ENCODE peak calls at places on chromosomes 11 and 22, in six cellular contexts. M, Y, Q, O, S and H are unnamed samples.

GRCh38 chr11:44726278-44727113 is at the start of gene TSPAN18:
- DNase-seq in Y (no peak), O (no peak), M (peak), Q (no peak), S (peak), H (no peak)

GRCh38 chr11:67647471-67647870 is 3.1 kb downstream of the ACY3 start:
- DNase-seq in S (no peak), Q (no peak), M (no peak), Y (no peak), O (no peak), H (no peak)

GRCh38 chr11:11316651-11317050 is 36.4 kb downstream of the CSNK2A3 start:
- DNase-seq in S (no peak), M (no peak), O (no peak), Q (no peak), Y (no peak), H (no peak)

GRCh38 chr11:93740031-93740801 is 1.1 kb downstream of the TAF1D start:
- DNase-seq in Y (peak), M (peak), S (no peak), Q (peak), O (peak), H (peak)

GRCh38 chr11:69524291-69524882 is 42.9 kb downstream of the LINC01488 start:
- DNase-seq in S (no peak), O (peak), M (peak), Y (no peak), Q (no peak), H (peak)

GRCh38 chr11:113935858-113936257 is 31.3 kb downstream of the HTR3B start:
- DNase-seq in O (no peak), M (no peak), Y (no peak), S (no peak), Q (no peak), H (no peak)

GRCh38 chr11:26696330-26696729 is 25.5 kb downstream of the SLC5A12 start:
- DNase-seq in Y (no peak), Q (no peak), O (no peak), M (no peak), S (no peak), H (no peak)

GRCh38 chr11:76173663-76174062 is 32.6 kb downstream of the WNT11 start:
- DNase-seq in M (no peak), S (no peak), O (no peak), Q (no peak), Y (no peak), H (no peak)

GRCh38 chr11:75954039-75954438 is 139.0 kb downstream of the UVRAG start:
- DNase-seq in Q (no peak), Y (no peak), O (no peak), S (no peak), M (peak), H (no peak)

GRCh38 chr22:22721681-22722309 is 77.4 kb downstream of the GGTLC2 start:
- DNase-seq in S (no peak), Y (no peak), O (peak), M (peak), Q (peak), H (no peak)

GRCh38 chr11:45926536-45927331 is 4.3 kb downstream of the LARGE2 start:
- DNase-seq in O (no peak), S (no peak), M (no peak), Q (no peak), Y (no peak), H (no peak)

GRCh38 chr11:31509412-31510345 is at the start of the genes ELP4 and IMMP1L:
- DNase-seq in O (peak), S (peak), M (peak), Y (peak), Q (peak), H (peak)

GRCh38 chr11:1574256-1575242 is 2.5 kb upstream of the DUSP8 start:
- DNase-seq in M (peak), Y (no peak), Q (peak), S (peak), O (peak), H (peak)